ENCODE peak calls at places on chromosomes 13 and 19, in ten cellular contexts. M is NCI-H1417; E is psoas muscle; S is AG10803; H is lung microvascular endothelial cell; I is stimulated activated CD4-positive, alpha-beta T cell treated with anti-CD3 and anti-CD28 coated beads, TNF-alpha, amount 100 ng/mL, for 48 hours; W is activated T-cell treated with anti-CD3 and anti-CD28 coated beads, Interleukin-2, amount 50 U/mL, for 72 hours; F is endodermal cell; G is NCI-H2171; D is globus pallidus. L is an unnamed sample.

GRCh38 chr13:111211789-111212516 is 96.8 kb downstream of the ARHGEF7 start:
- DNase-seq in M (no peak), E (no peak), S (no peak), H (no peak), I (no peak), W (no peak), F (peak; percentile 75), G (no peak), D (no peak), L (no peak)

GRCh38 chr13:29886446-29886845 is 36.0 kb upstream of the UBL3 start:
- DNase-seq in M (no peak), E (no peak), S (no peak), H (no peak), I (peak; percentile 12), W (peak; percentile 70), F (no peak), G (no peak), D (no peak), L (no peak)

GRCh38 chr13:108561152-108561551 is 68.3 kb upstream of the MYO16 start:
- DNase-seq in M (no peak), E (no peak), S (no peak), H (no peak), I (no peak), W (no peak), F (no peak), G (no peak), D (peak; percentile 4), L (no peak)

GRCh38 chr19:39502640-39503417 is 4.1 kb downstream of the DLL3 start:
- DNase-seq in M (no peak), E (peak; percentile 72), S (peak; percentile 73), H (peak; percentile 80), I (peak; percentile 60), W (peak; percentile 90), F (peak; percentile 92), G (no peak), D (no peak), L (peak; percentile 74)

GRCh38 chr19:29890392-29890791 is 51.6 kb upstream of the URI1 start:
- DNase-seq in M (no peak), E (no peak), S (no peak), H (no peak), I (no peak), W (no peak), F (no peak), G (no peak), D (no peak), L (no peak)

GRCh38 chr19:18645035-18645511 is 8.2 kb downstream of the KLHL26 start:
- DNase-seq in M (no peak), E (no peak), S (no peak), H (no peak), I (no peak), W (no peak), F (no peak), G (no peak), D (peak; percentile 75), L (no peak)

GRCh38 chr19:35345671-35346111 is 2.0 kb upstream of the FFAR1 start:
- DNase-seq in M (no peak), E (no peak), S (no peak), H (no peak), I (no peak), W (no peak), F (peak; percentile 18), G (no peak), D (no peak), L (no peak)

GRCh38 chr19:42248270-42249148 is 6.1 kb upstream of the GSK3A start:
- DNase-seq in M (no peak), E (no peak), S (no peak), H (no peak), I (no peak), W (no peak), F (no peak), G (no peak), D (no peak), L (no peak)

GRCh38 chr13:98918771-98919170 is 59.1 kb downstream of the DOCK9 start:
- DNase-seq in M (no peak), E (no peak), S (no peak), H (peak; percentile 71), I (no peak), W (no peak), F (no peak), G (no peak), D (no peak), L (no peak)

GRCh38 chr13:113607056-113607455 is 22.5 kb downstream of the TFDP1 start:
- DNase-seq in M (no peak), E (no peak), S (no peak), H (no peak), I (no peak), W (no peak), F (no peak), G (no peak), D (no peak), L (no peak)

GRCh38 chr13:20969182-20969581 is 66.6 kb upstream of the XPO4 start:
- DNase-seq in M (no peak), E (no peak), S (peak; percentile 24), H (peak; percentile 44), I (no peak), W (no peak), F (no peak), G (no peak), D (no peak), L (no peak)

GRCh38 chr13:94495806-94496205 is 16.3 kb upstream of the DCT start:
- DNase-seq in M (no peak), E (no peak), S (no peak), H (no peak), I (no peak), W (no peak), F (no peak), G (no peak), D (peak; percentile 18), L (no peak)

GRCh38 chr13:113421673-113422270 is 31.5 kb downstream of the ADPRHL1 start:
- DNase-seq in M (no peak), E (no peak), S (peak; percentile 65), H (no peak), I (no peak), W (no peak), F (no peak), G (no peak), D (no peak), L (no peak)

GRCh38 chr13:48818495-48818961 is 157.2 kb upstream of the FNDC3A start:
- DNase-seq in M (no peak), E (no peak), S (peak; percentile 95), H (peak; percentile 20), I (no peak), W (no peak), F (no peak), G (no peak), D (no peak), L (peak; percentile 46)

GRCh38 chr19:39199025-39199424 is 2.3 kb downstream of the NCCRP1 start:
- DNase-seq in M (no peak), E (no peak), S (peak; percentile 40), H (peak; percentile 31), I (no peak), W (no peak), F (no peak), G (no peak), D (peak; percentile 75), L (peak; percentile 89)

GRCh38 chr13:30681489-30682242 is 53.7 kb upstream of the ALOX5AP start:
- DNase-seq in M (no peak), E (no peak), S (peak; percentile 77), H (peak; percentile 22), I (no peak), W (no peak), F (no peak), G (no peak), D (no peak), L (no peak)

GRCh38 chr13:111114362-111115050 is 604 bp upstream of the ARHGEF7 start:
- DNase-seq in M (peak; percentile 68), E (peak; percentile 80), S (peak; percentile 49), H (peak; percentile 53), I (no peak), W (peak; percentile 24), F (peak; percentile 81), G (no peak), D (no peak), L (no peak)

GRCh38 chr13:39032150-39032549 is 5.7 kb downstream of the PROSER1 start:
- DNase-seq in M (no peak), E (no peak), S (no peak), H (no peak), I (no peak), W (no peak), F (no peak), G (no peak), D (no peak), L (no peak)

GRCh38 chr13:112871742-112872141 is 97.3 kb upstream of the MCF2L start:
- DNase-seq in M (no peak), E (peak; percentile 38), S (no peak), H (no peak), I (no peak), W (no peak), F (no peak), G (no peak), D (no peak), L (no peak)

GRCh38 chr19:42092350-42092749 is 16.4 kb downstream of the ZNF574 start:
- DNase-seq in M (peak; percentile 43), E (no peak), S (no peak), H (peak; percentile 95), I (no peak), W (peak; percentile 52), F (peak; percentile 77), G (peak; percentile 61), D (no peak), L (peak; percentile 37)

GRCh38 chr19:46620716-46621115 is 4.2 kb downstream of the PTGIR start:
- DNase-seq in M (no peak), E (peak; percentile 42), S (peak; percentile 66), H (no peak), I (no peak), W (no peak), F (no peak), G (no peak), D (no peak), L (no peak)

GRCh38 chr13:36345438-36346221 is 564 bp downstream of the SPART start:
- DNase-seq in M (no peak), E (peak; percentile 68), S (peak; percentile 91), H (peak; percentile 92), I (peak; percentile 4), W (peak; percentile 35), F (peak; percentile 91), G (no peak), D (peak; percentile 79), L (peak; percentile 95)

GRCh38 chr19:43290568-43291359 is 21.4 kb upstream of the PSG9 start:
- DNase-seq in M (peak; percentile 2), E (no peak), S (no peak), H (no peak), I (no peak), W (peak; percentile 16), F (no peak), G (no peak), D (no peak), L (no peak)

GRCh38 chr19:32599258-32599657 is 18.3 kb downstream of the PDCD5 start:
- DNase-seq in M (no peak), E (no peak), S (no peak), H (no peak), I (no peak), W (no peak), F (no peak), G (no peak), D (no peak), L (no peak)

GRCh38 chr19:3995619-3996018 is 10.4 kb upstream of the EEF2 start:
- DNase-seq in M (no peak), E (no peak), S (no peak), H (no peak), I (no peak), W (no peak), F (no peak), G (no peak), D (no peak), L (peak; percentile 93)

GRCh38 chr19:51742736-51743288 is 8.9 kb downstream of the FPR1 start:
- DNase-seq in M (no peak), E (no peak), S (peak; percentile 92), H (no peak), I (no peak), W (no peak), F (no peak), G (no peak), D (no peak), L (no peak)

GRCh38 chr19:48539503-48540096 is 12.4 kb upstream of the SULT2B1 start:
- DNase-seq in M (peak; percentile 98), E (no peak), S (peak; percentile 28), H (peak; percentile 68), I (no peak), W (no peak), F (no peak), G (peak; percentile 52), D (no peak), L (peak; percentile 72)

GRCh38 chr13:76307157-76307556 is 579.0 kb downstream of the KCTD12 start:
- DNase-seq in M (no peak), E (no peak), S (no peak), H (no peak), I (no peak), W (no peak), F (no peak), G (no peak), D (no peak), L (no peak)